ENCODE peak calls at places on chromosomes 2 and 18, in seven cellular contexts. Y is K562, F is H1, R is HepG2, U is GM12892, Q is SK-N-SH, A is GM12878. B is an unnamed sample.

GRCh38 chr2:120934891-120935338 is 199.2 kb downstream of the GLI2 start:
- DNase-seq in F (no peak), A (no peak), Q (no peak), Y (peak; percentile 29), R (peak; percentile 84), U (no peak), B (no peak)

GRCh38 chr2:62200291-62200841 is 4.5 kb downstream of the B3GNT2 start:
- DNase-seq in A (no peak), F (no peak), Q (no peak), Y (no peak), U (no peak), R (no peak), B (no peak)

GRCh38 chr2:173414823-173415322 is 60.2 kb downstream of the CDCA7 start:
- DNase-seq in U (no peak), Y (no peak), Q (no peak), R (no peak), F (no peak), A (no peak), B (no peak)

GRCh38 chr18:56139372-56139771 is 499.0 kb downstream of the TXNL1 start:
- DNase-seq in F (no peak), Q (no peak), R (no peak), A (no peak), U (no peak), Y (no peak), B (no peak)

GRCh38 chr2:159506764-159507406 is 109.5 kb downstream of the BAZ2B start:
- DNase-seq in R (no peak), Y (no peak), A (no peak), U (no peak), Q (no peak), F (no peak), B (no peak)

GRCh38 chr2:127373362-127374083 is 14.3 kb downstream of the MAP3K2 start:
- DNase-seq in R (peak; percentile 20), Q (no peak), F (no peak), U (no peak), Y (no peak), A (no peak), B (no peak)

GRCh38 chr2:111068435-111069058 is 52.2 kb upstream of the BCL2L11 start:
- DNase-seq in F (no peak), R (no peak), Q (no peak), A (no peak), U (no peak), Y (no peak), B (no peak)

GRCh38 chr18:49094979-49095632 is 144.3 kb upstream of the SMAD7 start:
- DNase-seq in R (no peak), F (no peak), U (no peak), Q (no peak), Y (no peak), A (no peak), B (no peak)

GRCh38 chr2:208595386-208596275 is 189.0 kb downstream of the PTH2R start:
- DNase-seq in Y (peak; percentile 73), R (no peak), Q (no peak), U (no peak), F (no peak), A (no peak), B (no peak)

GRCh38 chr18:4758980-4759379 is 303.9 kb upstream of the DLGAP1 start:
- DNase-seq in F (no peak), R (no peak), Y (no peak), Q (no peak), A (no peak), U (no peak), B (no peak)

GRCh38 chr18:4765401-4765800 is 310.3 kb upstream of the DLGAP1 start:
- DNase-seq in U (no peak), R (no peak), Q (no peak), A (no peak), Y (no peak), F (peak; percentile 58), B (no peak)

GRCh38 chr18:4762399-4762798 is 307.3 kb upstream of the DLGAP1 start:
- DNase-seq in Q (no peak), R (no peak), F (no peak), Y (no peak), U (no peak), A (no peak), B (no peak)
- TF ChIP-seq TAF1 in Q (no peak), R (no peak), F (no peak), Y (no peak), U (no peak), A (no peak), B (no peak)

DNA sequence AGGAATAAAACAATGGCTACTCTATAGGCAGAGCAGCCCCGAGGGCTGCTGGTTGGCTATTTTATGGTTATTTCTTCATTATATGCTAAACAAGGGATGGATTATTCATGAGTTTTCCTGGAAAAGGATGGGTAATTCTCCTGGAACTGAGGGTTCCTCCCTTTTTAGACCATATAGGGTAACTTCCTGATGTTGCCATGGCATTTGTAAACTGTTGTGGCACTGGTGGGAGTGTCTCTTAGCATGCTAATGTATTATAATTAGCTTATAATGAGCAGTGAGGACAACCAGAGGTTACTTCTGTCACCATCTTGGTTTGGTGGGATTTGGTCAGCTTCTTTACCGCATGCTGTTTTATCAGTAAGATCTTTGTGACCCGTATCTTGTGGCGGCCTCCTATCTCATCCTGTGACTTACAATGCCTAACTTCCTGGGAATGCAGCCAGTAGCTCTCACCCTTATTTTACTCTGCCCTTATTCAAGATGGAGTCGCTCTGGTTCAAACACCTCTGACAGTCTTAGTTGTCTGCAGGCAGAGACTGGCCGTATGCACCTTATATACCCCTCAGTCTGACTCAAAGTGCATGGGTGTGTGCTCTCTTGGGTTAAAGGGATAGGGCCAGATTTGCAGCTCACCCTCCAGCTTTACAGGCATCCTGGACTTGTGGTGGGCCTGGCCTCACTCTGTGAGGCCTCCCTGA is 57.7 kb downstream of the HAUS1 start:
- DNase-seq in U (no peak), Y (no peak), A (no peak), Q (no peak), F (no peak), R (no peak), B (no peak)
- TF ChIP-seq POLR2AphosphoS5 in U (no peak), Y (no peak), A (no peak), Q (no peak), F (no peak), R (no peak), B (no peak)

GRCh38 chr18:44156816-44157215 is 523.9 kb upstream of the SETBP1 start:
- DNase-seq in Q (no peak), U (no peak), Y (no peak), F (no peak), A (no peak), R (no peak), B (no peak)

GRCh38 chr18:44149706-44150105 is 531.0 kb upstream of the SETBP1 start:
- DNase-seq in U (no peak), Q (no peak), F (no peak), Y (no peak), A (no peak), R (no peak), B (no peak)

DNA sequence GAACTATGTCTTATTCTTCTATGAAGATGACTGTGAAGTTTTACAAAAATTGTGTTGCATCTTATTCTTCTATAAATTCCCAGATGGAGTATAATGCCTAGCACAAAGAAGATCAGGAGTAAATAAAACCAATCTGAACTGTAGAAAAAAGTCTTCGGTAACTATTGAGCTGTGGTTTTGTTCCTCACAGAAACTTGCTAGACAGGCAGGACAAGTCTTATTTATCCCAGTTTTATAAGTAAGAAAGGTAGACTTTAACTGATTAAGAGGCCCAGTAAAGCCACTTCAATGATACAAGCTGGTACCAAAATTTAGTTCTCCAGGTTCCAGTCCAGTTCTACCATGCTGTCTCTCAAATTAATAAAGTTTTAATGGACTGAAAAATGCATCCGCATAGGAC is 526.7 kb upstream of the SETBP1 start:
- DNase-seq in U (no peak), A (no peak), Q (no peak), R (no peak), F (no peak), Y (no peak), B (no peak)
- TF ChIP-seq TAF1 in U (no peak), A (no peak), Q (no peak), R (no peak), F (no peak), Y (no peak), B (no peak)

GRCh38 chr2:38187416-38188127 is 111.6 kb upstream of the CYP1B1 start:
- DNase-seq in U (no peak), R (no peak), Q (no peak), A (no peak), Y (no peak), F (no peak), B (no peak)
- TF ChIP-seq POLR2AphosphoS5 in U (no peak), R (no peak), Q (no peak), A (no peak), Y (no peak), F (no peak), B (no peak)

DNA sequence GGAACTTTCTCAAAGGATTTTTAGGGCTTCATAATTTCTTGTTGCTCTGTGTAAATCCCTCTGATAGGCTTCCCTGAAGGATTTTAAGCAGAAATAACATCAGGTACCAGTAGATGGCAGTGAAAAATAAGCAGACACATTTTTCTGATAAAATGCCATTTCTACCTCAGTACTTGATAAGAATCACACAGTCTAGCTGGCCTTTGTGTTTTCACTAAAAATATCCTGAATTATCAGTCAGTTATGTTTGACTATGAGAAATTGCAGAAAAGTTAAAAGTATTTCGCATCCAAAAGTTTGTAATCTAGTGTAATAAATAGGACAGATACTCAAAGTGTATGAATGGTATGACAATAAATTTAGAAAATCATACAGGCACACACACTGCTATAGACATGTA is 68.7 kb downstream of the DNAJC10 start:
- DNase-seq in R (peak; percentile 52), Q (peak; percentile 37), A (no peak), Y (peak; percentile 19), F (no peak), U (no peak), B (no peak)
- TF ChIP-seq TAF1 in R (no peak), Q (no peak), A (no peak), Y (no peak), F (no peak), U (no peak), B (no peak)

GRCh38 chr18:13257361-13257980 is 38.9 kb downstream of the LDLRAD4 start:
- DNase-seq in Q (no peak), F (no peak), R (no peak), U (no peak), A (no peak), Y (no peak), B (no peak)

GRCh38 chr18:13260114-13260926 is 41.8 kb downstream of the LDLRAD4 start:
- DNase-seq in F (no peak), Q (no peak), Y (no peak), U (no peak), A (no peak), R (no peak), B (no peak)

GRCh38 chr18:13260927-13261471 is 42.4 kb downstream of the LDLRAD4 start:
- DNase-seq in F (no peak), A (no peak), Q (no peak), Y (no peak), R (no peak), U (no peak), B (no peak)

GRCh38 chr18:13259701-13260100 is 41.1 kb downstream of the LDLRAD4 start:
- DNase-seq in R (no peak), A (no peak), U (no peak), F (no peak), Y (no peak), Q (no peak), B (no peak)

GRCh38 chr18:13258792-13259385 is 40.3 kb downstream of the LDLRAD4 start:
- DNase-seq in U (no peak), R (no peak), A (no peak), Y (no peak), F (no peak), Q (no peak), B (no peak)
- TF ChIP-seq POLR2AphosphoS5 in U (no peak), R (no peak), A (no peak), Y (no peak), F (no peak), Q (no peak), B (no peak)

B was measured in GM12891.